ENCODE peak calls at places on chromosome 12, in five cellular contexts. One of them, this sample, is unnamed. For H3K27me3, the result is how much of the 10 kb centered on the place peaks cover.

GRCh38 chr12:70049596-70050360 is 193.5 kb upstream of the CNOT2 start:
- DNase-seq in GM23338: no peak
- DNase-seq in CD8-positive, alpha-beta memory T cell: no peak
- DNase-seq in left lung: no peak
- DNase-seq in pancreas: no peak
- DNase-seq in this sample: no peak

GRCh38 chr12:124681779-124682391 is 114.5 kb upstream of the NCOR2 start:
- DNase-seq in pancreas: no peak
- DNase-seq in GM23338: no peak
- DNase-seq in left lung: no peak
- DNase-seq in CD8-positive, alpha-beta memory T cell: no peak
- DNase-seq in this sample: peak

GRCh38 chr12:49367381-49368239 is at the start of gene SPATS2:
- DNase-seq in pancreas: no peak
- DNase-seq in left lung: no peak
- DNase-seq in GM23338: peak
- DNase-seq in CD8-positive, alpha-beta memory T cell: no peak
- DNase-seq in this sample: peak

GRCh38 chr12:108400060-108400459 is 60.9 kb upstream of the CMKLR1 start:
- DNase-seq in CD8-positive, alpha-beta memory T cell: no peak
- DNase-seq in GM23338: peak
- DNase-seq in pancreas: no peak
- DNase-seq in left lung: no peak
- DNase-seq in this sample: no peak

GRCh38 chr12:123270380-123271181 is 1.1 kb downstream of the CDK2AP1 start:
- DNase-seq in GM23338: peak
- DNase-seq in pancreas: no peak
- DNase-seq in left lung: peak
- DNase-seq in CD8-positive, alpha-beta memory T cell: peak
- DNase-seq in this sample: peak

GRCh38 chr12:127888948-127889347 is 378.0 kb upstream of the TMEM132C start:
- DNase-seq in CD8-positive, alpha-beta memory T cell: no peak
- DNase-seq in left lung: no peak
- DNase-seq in pancreas: no peak
- DNase-seq in GM23338: no peak
- DNase-seq in this sample: peak

GRCh38 chr12:53078425-53079225 is 565 bp downstream of the SPRYD3 start:
- DNase-seq in left lung: peak
- DNase-seq in pancreas: no peak
- DNase-seq in CD8-positive, alpha-beta memory T cell: no peak
- DNase-seq in GM23338: peak
- DNase-seq in this sample: no peak

GRCh38 chr12:50572275-50572674 is 67.5 kb downstream of the DIP2B start:
- DNase-seq in GM23338: peak
- DNase-seq in CD8-positive, alpha-beta memory T cell: no peak
- DNase-seq in pancreas: no peak
- DNase-seq in left lung: no peak
- DNase-seq in this sample: peak

GRCh38 chr12:3214508-3215365 is 137.6 kb downstream of the TSPAN9 start:
- DNase-seq in GM23338: peak
- DNase-seq in pancreas: no peak
- DNase-seq in left lung: peak
- DNase-seq in CD8-positive, alpha-beta memory T cell: no peak
- DNase-seq in this sample: no peak

GRCh38 chr12:50518129-50518528 is 13.3 kb downstream of the DIP2B start:
- DNase-seq in pancreas: no peak
- DNase-seq in CD8-positive, alpha-beta memory T cell: no peak
- DNase-seq in GM23338: no peak
- DNase-seq in left lung: no peak
- DNase-seq in this sample: no peak

GRCh38 chr12:49287876-49288275 is 7.1 kb upstream of the PRPH start:
- DNase-seq in CD8-positive, alpha-beta memory T cell: no peak
- DNase-seq in GM23338: no peak
- DNase-seq in left lung: no peak
- DNase-seq in pancreas: no peak
- DNase-seq in this sample: no peak

GRCh38 chr12:52380271-52380694 is 5.2 kb downstream of the KRT84 start:
- DNase-seq in GM23338: peak
- DNase-seq in CD8-positive, alpha-beta memory T cell: no peak
- DNase-seq in left lung: no peak
- DNase-seq in pancreas: peak
- DNase-seq in this sample: peak

GRCh38 chr12:42468853-42469252 is 120.7 kb downstream of the PRICKLE1 start:
- DNase-seq in CD8-positive, alpha-beta memory T cell: no peak
- DNase-seq in left lung: no peak
- DNase-seq in GM23338: no peak
- DNase-seq in pancreas: no peak
- DNase-seq in this sample: no peak

GRCh38 chr12:131115766-131116165 is 162.1 kb downstream of the ADGRD1 start:
- DNase-seq in pancreas: no peak
- DNase-seq in GM23338: no peak
- DNase-seq in CD8-positive, alpha-beta memory T cell: no peak
- DNase-seq in left lung: no peak
- DNase-seq in this sample: no peak

GRCh38 chr12:24600996-24601395 is 347.9 kb downstream of the BCAT1 start:
- DNase-seq in left lung: no peak
- DNase-seq in CD8-positive, alpha-beta memory T cell: no peak
- DNase-seq in GM23338: no peak
- DNase-seq in pancreas: no peak
- DNase-seq in this sample: peak

GRCh38 chr12:127165567-127166392 is 1101.2 kb upstream of the TMEM132C start:
- DNase-seq in GM23338: peak
- DNase-seq in pancreas: peak
- DNase-seq in left lung: peak
- DNase-seq in CD8-positive, alpha-beta memory T cell: peak
- DNase-seq in this sample: peak

GRCh38 chr12:92400006-92400405 is 254.4 kb upstream of the BTG1 start:
- DNase-seq in CD8-positive, alpha-beta memory T cell: peak
- DNase-seq in pancreas: no peak
- DNase-seq in left lung: no peak
- DNase-seq in GM23338: no peak
- DNase-seq in this sample: no peak

GRCh38 chr12:78208106-78208505 is 377.4 kb downstream of the NAV3 start:
- DNase-seq in GM23338: no peak
- DNase-seq in CD8-positive, alpha-beta memory T cell: no peak
- DNase-seq in left lung: no peak
- DNase-seq in pancreas: no peak
- DNase-seq in this sample: no peak

GRCh38 chr12:132153501-132154340 is 9.5 kb downstream of the NOC4L start:
- DNase-seq in CD8-positive, alpha-beta memory T cell: peak
- DNase-seq in GM23338: peak
- DNase-seq in left lung: peak
- DNase-seq in pancreas: peak
- DNase-seq in this sample: peak

GRCh38 chr12:55933158-55933798 is 2.3 kb downstream of the DGKA start:
- DNase-seq in pancreas: no peak
- DNase-seq in CD8-positive, alpha-beta memory T cell: no peak
- DNase-seq in GM23338: no peak
- DNase-seq in left lung: no peak
- DNase-seq in this sample: no peak

GRCh38 chr12:57244306-57244696 is 6.7 kb downstream of the STAC3 start:
- DNase-seq in left lung: no peak
- DNase-seq in GM23338: peak
- DNase-seq in pancreas: no peak
- DNase-seq in CD8-positive, alpha-beta memory T cell: no peak
- DNase-seq in this sample: no peak
- H3K27me3 ChIP-seq in left lung: under half
- H3K27me3 ChIP-seq in GM23338: under half
- H3K27me3 ChIP-seq in pancreas: under half
- H3K27me3 ChIP-seq in CD8-positive, alpha-beta memory T cell: under half
- H3K27me3 ChIP-seq in this sample: under half

GRCh38 chr12:90829044-90829443 is 125.9 kb downstream of the CCER1 start:
- DNase-seq in GM23338: no peak
- DNase-seq in left lung: no peak
- DNase-seq in CD8-positive, alpha-beta memory T cell: no peak
- DNase-seq in pancreas: no peak
- DNase-seq in this sample: no peak

GRCh38 chr12:90828621-90829020 is 126.4 kb downstream of the CCER1 start:
- DNase-seq in CD8-positive, alpha-beta memory T cell: no peak
- DNase-seq in left lung: no peak
- DNase-seq in pancreas: no peak
- DNase-seq in GM23338: no peak
- DNase-seq in this sample: no peak

GRCh38 chr12:90823859-90824258 is 131.1 kb downstream of the CCER1 start:
- DNase-seq in left lung: peak
- DNase-seq in GM23338: no peak
- DNase-seq in CD8-positive, alpha-beta memory T cell: no peak
- DNase-seq in pancreas: no peak
- DNase-seq in this sample: no peak

GRCh38 chr12:90826031-90826430 is 128.9 kb downstream of the CCER1 start:
- DNase-seq in GM23338: no peak
- DNase-seq in CD8-positive, alpha-beta memory T cell: no peak
- DNase-seq in left lung: no peak
- DNase-seq in pancreas: no peak
- DNase-seq in this sample: no peak

GRCh38 chr12:90827567-90827966 is 127.4 kb downstream of the CCER1 start:
- DNase-seq in pancreas: no peak
- DNase-seq in CD8-positive, alpha-beta memory T cell: no peak
- DNase-seq in left lung: no peak
- DNase-seq in GM23338: no peak
- DNase-seq in this sample: no peak
- H3K27ac ChIP-seq in pancreas: no peak
- H3K27ac ChIP-seq in CD8-positive, alpha-beta memory T cell: no peak
- H3K27ac ChIP-seq in left lung: no peak
- H3K27ac ChIP-seq in GM23338: no peak
- H3K27ac ChIP-seq in this sample: no peak

DNA sequence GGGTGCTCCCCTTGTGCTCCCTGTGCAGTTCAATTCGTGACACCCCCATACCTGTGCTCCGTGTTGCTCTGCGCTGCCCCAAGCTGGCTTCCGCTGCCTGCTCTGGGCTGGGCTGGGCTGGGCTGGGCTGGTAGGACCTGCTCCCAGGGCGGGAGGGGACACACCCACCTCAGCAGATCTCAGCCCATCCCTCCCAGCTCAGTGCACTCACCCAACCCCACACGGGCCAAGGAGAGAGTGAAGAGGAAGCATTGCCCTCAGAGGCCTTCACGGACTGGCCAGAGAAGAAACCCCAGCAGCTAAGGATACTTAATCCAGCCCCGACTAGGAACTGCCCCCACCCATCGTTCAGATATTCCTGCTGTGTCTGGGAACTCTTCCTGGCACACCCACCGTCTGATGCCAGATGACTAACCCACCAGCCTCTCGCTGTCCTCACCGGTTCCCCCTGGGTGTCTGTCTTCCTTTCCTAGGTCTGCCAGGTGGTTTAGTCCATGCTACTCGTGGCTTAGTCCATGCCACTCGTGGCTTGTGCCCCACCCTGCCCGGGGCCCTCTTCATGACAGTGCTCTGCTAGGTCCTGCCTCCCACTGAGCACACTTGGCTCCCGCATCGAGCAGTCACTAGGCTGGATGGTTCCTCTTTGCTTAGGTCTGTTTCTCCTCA is at the start of gene LPAR5:
- DNase-seq in GM23338: peak
- DNase-seq in CD8-positive, alpha-beta memory T cell: no peak
- DNase-seq in left lung: no peak
- DNase-seq in pancreas: no peak
- DNase-seq in this sample: peak
- H3K4me3 ChIP-seq in GM23338: peak
- H3K4me3 ChIP-seq in CD8-positive, alpha-beta memory T cell: peak
- H3K4me3 ChIP-seq in left lung: no peak
- H3K4me3 ChIP-seq in pancreas: no peak
- H3K4me3 ChIP-seq in this sample: no peak

GRCh38 chr12:117837737-117838050 is 131.1 kb downstream of the KSR2 start:
- DNase-seq in pancreas: no peak
- DNase-seq in GM23338: no peak
- DNase-seq in left lung: no peak
- DNase-seq in CD8-positive, alpha-beta memory T cell: no peak
- DNase-seq in this sample: no peak
- H3K27me3 ChIP-seq in pancreas: under half
- H3K27me3 ChIP-seq in GM23338: under half
- H3K27me3 ChIP-seq in left lung: under half
- H3K27me3 ChIP-seq in CD8-positive, alpha-beta memory T cell: under half
- H3K27me3 ChIP-seq in this sample: under half

DNA sequence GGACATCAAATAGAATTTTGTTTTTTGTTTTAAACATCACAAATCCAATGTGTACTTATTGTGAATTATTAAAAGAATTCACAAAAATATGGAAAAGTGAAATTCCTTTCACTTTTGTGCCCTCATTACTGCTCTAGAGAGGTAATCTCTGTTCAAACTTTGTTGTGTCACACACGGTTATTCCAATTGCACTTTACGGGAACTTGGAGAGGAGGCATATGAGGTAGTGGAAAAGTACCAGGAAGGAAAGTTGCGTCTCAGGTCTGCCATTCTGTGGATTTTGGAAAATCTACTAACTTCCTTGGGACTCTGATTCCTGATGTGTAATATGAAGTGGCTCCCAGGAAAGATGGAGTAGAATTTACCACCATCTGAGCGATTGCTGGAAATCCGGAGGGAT is 90.9 kb upstream of the DCN start:
- DNase-seq in left lung: no peak
- DNase-seq in GM23338: peak
- DNase-seq in pancreas: no peak
- DNase-seq in CD8-positive, alpha-beta memory T cell: no peak
- DNase-seq in this sample: no peak
- H3K27ac ChIP-seq in left lung: peak
- H3K27ac ChIP-seq in GM23338: no peak
- H3K27ac ChIP-seq in pancreas: no peak
- H3K27ac ChIP-seq in CD8-positive, alpha-beta memory T cell: no peak
- H3K27ac ChIP-seq in this sample: no peak

DNA sequence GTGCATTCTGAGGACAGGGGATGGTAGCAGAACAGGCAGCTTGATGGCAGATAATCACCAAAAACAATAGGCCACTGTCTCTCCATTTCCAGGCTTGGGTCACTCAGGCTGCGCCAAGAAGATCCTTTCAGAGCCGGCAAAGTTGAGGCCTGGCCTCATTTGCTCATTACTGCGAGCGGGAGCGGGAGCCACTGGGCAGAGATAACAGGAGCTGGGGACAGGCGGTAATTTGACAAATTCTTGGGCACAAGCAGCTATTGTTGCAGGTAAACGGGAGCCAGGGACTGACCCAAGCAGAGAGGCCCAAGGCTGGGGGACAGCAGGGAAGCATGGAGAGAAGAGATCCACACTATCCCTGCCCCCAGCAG is 2.1 kb downstream of the MSI1 start:
- DNase-seq in pancreas: no peak
- DNase-seq in GM23338: no peak
- DNase-seq in left lung: no peak
- DNase-seq in CD8-positive, alpha-beta memory T cell: no peak
- DNase-seq in this sample: no peak
- H3K4me3 ChIP-seq in pancreas: no peak
- H3K4me3 ChIP-seq in GM23338: peak
- H3K4me3 ChIP-seq in left lung: no peak
- H3K4me3 ChIP-seq in CD8-positive, alpha-beta memory T cell: no peak
- H3K4me3 ChIP-seq in this sample: no peak

This sample was measured in brain microvascular endothelial cell.